ENCODE peak calls at places on chromosome 1, in seven cellular contexts. O is GM10248; A is right lobe of liver; P is GM23338; G is kidney; T is HL-60; Q is CD8-positive, alpha-beta T cell. B is an unnamed sample.

GRCh38 chr1:56456426-56457101 is 122.8 kb downstream of the PLPP3 start:
- DNase-seq in O (no peak), A (no peak), P (no peak), G (no peak), T (no peak), Q (no peak), B (no peak)

GRCh38 chr1:151968058-151968457 is 25.6 kb downstream of the S100A10 start:
- DNase-seq in O (peak), A (no peak), P (peak), G (no peak), T (peak), Q (peak), B (no peak)

GRCh38 chr1:224592636-224593579 is 23.2 kb upstream of the CNIH3 start:
- DNase-seq in O (peak), A (no peak), P (no peak), G (no peak), T (peak), Q (no peak), B (no peak)

GRCh38 chr1:32754282-32755097 is 51.9 kb upstream of the SYNC start:
- DNase-seq in O (peak), A (no peak), P (peak), G (peak), T (no peak), Q (peak), B (no peak)

GRCh38 chr1:6180215-6180577 is at the start of gene CHD5:
- DNase-seq in O (no peak), A (no peak), P (peak), G (peak), T (no peak), Q (peak), B (no peak)

GRCh38 chr1:32953495-32953894 is 11.1 kb downstream of the RNF19B start:
- DNase-seq in O (no peak), A (no peak), P (no peak), G (no peak), T (no peak), Q (no peak), B (no peak)

GRCh38 chr1:170310931-170311330 is 165.2 kb downstream of the NTMT2 start:
- DNase-seq in O (no peak), A (no peak), P (no peak), G (no peak), T (no peak), Q (no peak), B (no peak)

GRCh38 chr1:184075040-184076029 is 23.8 kb downstream of the TSEN15 start:
- DNase-seq in O (peak), A (no peak), P (peak), G (no peak), T (peak), Q (no peak), B (no peak)

GRCh38 chr1:55054396-55054795 is 15.0 kb downstream of the PCSK9 start:
- DNase-seq in O (no peak), A (no peak), P (no peak), G (no peak), T (no peak), Q (no peak), B (no peak)

GRCh38 chr1:224438989-224439388 is 4.4 kb upstream of the WDR26 start:
- DNase-seq in O (no peak), A (no peak), P (no peak), G (no peak), T (no peak), Q (no peak), B (no peak)

GRCh38 chr1:83791821-83792437 is 207.0 kb downstream of the TTLL7 start:
- DNase-seq in O (no peak), A (no peak), P (no peak), G (no peak), T (no peak), Q (no peak), B (no peak)

GRCh38 chr1:245751111-245751510 is 596.3 kb downstream of the KIF26B start:
- DNase-seq in O (no peak), A (no peak), P (no peak), G (no peak), T (peak), Q (no peak), B (no peak)

GRCh38 chr1:223492044-223492443 is 98.8 kb downstream of the CCDC185 start:
- DNase-seq in O (no peak), A (no peak), P (no peak), G (peak), T (no peak), Q (no peak), B (no peak)

GRCh38 chr1:39158330-39159086 is 46.0 kb upstream of the MACF1 start:
- DNase-seq in O (peak), A (peak), P (peak), G (no peak), T (no peak), Q (no peak), B (no peak)

GRCh38 chr1:26285366-26286063 is 5.6 kb downstream of the SH3BGRL3 start:
- DNase-seq in O (peak), A (no peak), P (peak), G (peak), T (peak), Q (peak), B (no peak)

GRCh38 chr1:81617308-81618027 is 183.3 kb upstream of the ADGRL2 start:
- DNase-seq in O (no peak), A (no peak), P (peak), G (no peak), T (peak), Q (no peak), B (no peak)
- TF ChIP-seq CTCF in O (no peak), A (no peak), P (no peak), G (no peak), T (no peak), Q (no peak), B (no peak)

DNA sequence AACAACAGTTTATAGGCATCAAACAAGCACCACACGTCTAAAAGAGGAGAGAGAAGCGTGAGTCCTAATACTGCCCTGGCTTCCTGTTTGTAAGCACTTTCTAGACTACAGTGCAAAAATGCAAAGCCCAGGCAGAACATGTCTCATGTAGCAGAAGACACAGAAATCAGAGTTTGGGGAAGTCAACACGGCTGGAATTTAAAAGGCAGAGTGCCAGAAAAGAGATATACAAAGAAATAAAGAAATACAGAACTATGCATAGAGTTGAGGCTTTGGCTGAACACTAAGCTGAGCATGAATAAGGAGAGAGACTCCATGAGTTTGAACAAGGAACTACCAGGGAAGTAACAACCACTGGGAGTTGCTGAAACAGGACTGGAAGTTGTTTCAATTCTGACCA is 566.6 kb upstream of the NR5A2 start:
- DNase-seq in O (no peak), A (no peak), P (peak), G (no peak), T (peak), Q (no peak), B (no peak)
- TF ChIP-seq CTCF in O (no peak), A (no peak), P (no peak), G (no peak), T (no peak), Q (no peak), B (no peak)

GRCh38 chr1:107664882-107665871 is 299.8 kb downstream of the VAV3 start:
- DNase-seq in O (no peak), A (no peak), P (no peak), G (no peak), T (no peak), Q (no peak), B (no peak)
- TF ChIP-seq CTCF in O (no peak), A (no peak), P (no peak), G (no peak), T (no peak), Q (no peak), B (no peak)

GRCh38 chr1:154863702-154864174 is 6.3 kb downstream of the KCNN3 start:
- DNase-seq in O (peak), A (no peak), P (peak), G (no peak), T (peak), Q (no peak), B (peak)
- TF ChIP-seq CTCF in O (peak), A (peak), P (peak), G (peak), T (peak), Q (no peak), B (peak)

DNA sequence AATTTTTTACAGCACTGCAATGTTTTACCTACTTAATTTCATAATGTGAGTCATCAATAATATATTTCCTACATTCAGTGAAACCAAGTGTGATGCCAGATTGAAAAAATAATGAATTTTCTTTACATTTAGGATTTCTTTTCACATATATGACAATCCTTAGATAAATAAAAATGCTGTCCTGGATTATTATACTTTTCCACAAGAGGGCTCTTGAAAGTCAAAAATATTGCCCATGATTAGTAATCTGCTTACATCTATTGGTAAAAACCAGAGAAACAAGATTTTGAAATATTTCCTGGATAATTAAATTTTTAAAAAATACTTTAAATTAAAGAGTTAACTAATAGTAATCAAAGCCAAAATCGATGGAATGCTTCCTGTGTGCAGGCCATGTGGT is 86.8 kb upstream of the PLPPR4 start:
- DNase-seq in O (no peak), A (no peak), P (no peak), G (no peak), T (no peak), Q (no peak), B (no peak)
- TF ChIP-seq CTCF in O (no peak), A (no peak), P (no peak), G (no peak), T (no peak), Q (no peak), B (peak)

DNA sequence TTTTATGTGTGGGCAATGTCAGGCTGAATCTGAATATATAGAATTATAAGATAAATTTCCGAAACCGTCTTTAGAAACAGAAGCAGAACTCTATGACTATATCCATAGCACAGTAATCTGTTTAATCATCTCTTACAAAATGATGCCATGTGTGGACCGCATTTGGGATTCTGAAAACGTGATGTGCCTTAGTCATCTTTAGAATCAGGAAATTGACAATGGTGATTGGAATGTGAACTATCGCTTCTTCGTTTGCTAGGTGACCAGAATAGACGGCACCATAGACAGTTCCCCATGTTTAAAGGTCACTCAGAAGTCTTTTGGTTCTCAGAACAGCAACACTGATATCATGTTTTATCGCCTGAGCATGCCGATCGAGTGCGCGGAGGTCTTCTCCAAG is 300.3 kb downstream of the ZP4 start:
- DNase-seq in O (no peak), A (no peak), P (no peak), G (no peak), T (no peak), Q (no peak), B (no peak)
- TF ChIP-seq CTCF in O (no peak), A (no peak), P (no peak), G (no peak), T (no peak), Q (no peak), B (no peak)

GRCh38 chr1:154994269-154994977 is 1.0 kb downstream of the LENEP start:
- DNase-seq in O (no peak), A (no peak), P (no peak), G (peak), T (no peak), Q (no peak), B (no peak)

GRCh38 chr1:154989195-154989860 is 4.1 kb upstream of the LENEP start:
- DNase-seq in O (no peak), A (no peak), P (no peak), G (peak), T (no peak), Q (no peak), B (no peak)

GRCh38 chr1:154993572-154994268 is at the start of gene LENEP:
- DNase-seq in O (no peak), A (no peak), P (no peak), G (peak), T (no peak), Q (no peak), B (no peak)

GRCh38 chr1:154990276-154990675 is 3.1 kb upstream of the LENEP start:
- DNase-seq in O (no peak), A (no peak), P (no peak), G (peak), T (no peak), Q (no peak), B (no peak)

GRCh38 chr1:154992721-154993571 is 440 bp upstream of the LENEP start:
- DNase-seq in O (no peak), A (no peak), P (peak), G (peak), T (no peak), Q (no peak), B (no peak)
- TF ChIP-seq CTCF in O (no peak), A (no peak), P (peak), G (peak), T (no peak), Q (no peak), B (peak)

GRCh38 chr1:100543640-100544039 is 5.7 kb downstream of the GPR88 start:
- DNase-seq in O (peak), A (no peak), P (peak), G (no peak), T (peak), Q (peak), B (no peak)
- TF ChIP-seq CTCF in O (peak), A (peak), P (peak), G (no peak), T (peak), Q (peak), B (peak)

DNA sequence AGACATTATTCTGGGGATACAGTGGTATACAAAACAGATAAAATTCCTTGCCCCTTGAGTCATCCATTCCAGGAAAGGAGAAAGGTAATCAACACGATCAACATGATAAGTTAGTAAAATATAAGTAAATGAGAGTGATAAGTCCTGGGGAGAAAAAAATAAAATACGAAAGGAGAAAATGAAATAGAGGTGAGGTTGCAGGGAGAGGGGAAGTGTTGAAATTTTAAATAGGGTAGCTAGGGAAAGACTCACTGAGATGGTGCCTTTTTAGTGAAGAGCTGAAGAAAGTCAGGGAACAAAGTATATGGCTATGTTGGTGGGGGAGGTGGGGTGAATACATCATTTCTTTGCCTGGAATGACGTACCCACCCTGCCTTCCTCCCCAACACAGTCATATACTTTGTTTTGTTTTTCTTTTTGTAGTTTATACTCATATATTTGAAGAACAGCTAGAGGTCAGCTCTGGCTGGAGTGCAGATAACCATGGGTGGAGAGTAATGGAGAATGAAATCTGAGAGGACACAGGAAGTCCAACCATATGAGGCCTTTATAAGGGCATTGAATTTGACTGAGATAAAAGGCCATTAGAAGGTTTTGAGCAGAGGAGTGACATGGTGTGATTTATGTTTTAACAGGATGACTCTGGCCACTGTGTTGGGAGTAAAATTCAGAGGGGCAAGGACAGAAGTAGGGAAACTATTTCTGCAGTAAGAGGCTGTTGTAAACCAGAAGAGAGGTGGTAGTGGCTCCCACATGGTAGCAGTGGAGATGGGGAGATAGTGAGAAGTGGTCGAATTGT is 54.8 kb downstream of the OSBPL9 start:
- DNase-seq in O (no peak), A (no peak), P (no peak), G (no peak), T (no peak), Q (no peak), B (no peak)
- TF ChIP-seq CTCF in O (no peak), A (no peak), P (no peak), G (no peak), T (no peak), Q (no peak), B (no peak)

B was measured in D721Med.